ENCODE peak calls at places on chromosomes 3 and 15, in nine cellular contexts. N is GM10248, C is left lung, I is HFF-Myc, S is fibroblast of pulmonary artery, V is progenitor cell of endocrine pancreas, R is left ventricle myocardium inferior, G is Calu3, D is MM.1S. B is an unnamed sample.

GRCh38 chr3:72629191-72629611 is 219.0 kb downstream of the SHQ1 start:
- DNase-seq in N (peak), C (no peak), I (no peak), S (peak), V (no peak), R (no peak), G (no peak), D (no peak), B (no peak)

GRCh38 chr3:71532639-71533395 is 50.7 kb downstream of the FOXP1 start:
- DNase-seq in N (no peak), C (no peak), I (no peak), S (peak), V (no peak), R (peak), G (no peak), D (no peak), B (no peak)

GRCh38 chr3:9088431-9089353 is 125.4 kb upstream of the RAD18 start:
- DNase-seq in N (no peak), C (no peak), I (no peak), S (peak), V (no peak), R (no peak), G (peak), D (no peak), B (no peak)

GRCh38 chr3:104102386-104102785 is 1264.3 kb upstream of the ALCAM start:
- DNase-seq in N (peak), C (no peak), I (peak), S (peak), V (no peak), R (no peak), G (peak), D (peak), B (peak)

GRCh38 chr3:127630811-127631714 is 2.1 kb downstream of the PODXL2 start:
- DNase-seq in N (no peak), C (peak), I (no peak), S (no peak), V (no peak), R (no peak), G (no peak), D (no peak), B (no peak)

GRCh38 chr15:61530769-61531168 is 301.7 kb upstream of the RORA start:
- DNase-seq in N (no peak), C (no peak), I (no peak), S (no peak), V (no peak), R (no peak), G (no peak), D (no peak), B (no peak)

GRCh38 chr3:196202516-196202970 is 8.7 kb downstream of the ZDHHC19 start:
- DNase-seq in N (peak), C (peak), I (no peak), S (peak), V (no peak), R (peak), G (no peak), D (peak), B (no peak)

GRCh38 chr15:74289671-74290070 is 53.5 kb downstream of the CCDC33 start:
- DNase-seq in N (no peak), C (no peak), I (no peak), S (no peak), V (no peak), R (no peak), G (no peak), D (no peak), B (no peak)

GRCh38 chr3:196695849-196696226 is 16.2 kb downstream of the CEP19 start:
- DNase-seq in N (no peak), C (no peak), I (no peak), S (no peak), V (no peak), R (no peak), G (no peak), D (no peak), B (no peak)

GRCh38 chr3:181561130-181561529 is 150.6 kb upstream of the SOX2 start:
- DNase-seq in N (no peak), C (no peak), I (no peak), S (no peak), V (no peak), R (no peak), G (no peak), D (no peak), B (no peak)

GRCh38 chr3:17852217-17852616 is 109.8 kb upstream of the TBC1D5 start:
- DNase-seq in N (no peak), C (no peak), I (no peak), S (no peak), V (no peak), R (no peak), G (no peak), D (peak), B (no peak)

GRCh38 chr3:186381424-186382216 is 19.6 kb upstream of the DGKG start:
- DNase-seq in N (no peak), C (no peak), I (no peak), S (no peak), V (no peak), R (no peak), G (peak), D (peak), B (no peak)

GRCh38 chr3:11698326-11699082 is 54.8 kb upstream of the VGLL4 start:
- DNase-seq in N (no peak), C (no peak), I (no peak), S (peak), V (no peak), R (no peak), G (no peak), D (no peak), B (no peak)

GRCh38 chr3:170437696-170438407 is 19.2 kb downstream of the CLDN11 start:
- DNase-seq in N (no peak), C (no peak), I (no peak), S (no peak), V (no peak), R (no peak), G (peak), D (no peak), B (no peak)

GRCh38 chr3:180142041-180142440 is 105.3 kb upstream of the PEX5L start:
- DNase-seq in N (no peak), C (no peak), I (no peak), S (no peak), V (no peak), R (no peak), G (no peak), D (no peak), B (no peak)

GRCh38 chr15:100186366-100186765 is 155.4 kb downstream of the ADAMTS17 start:
- DNase-seq in N (no peak), C (no peak), I (no peak), S (no peak), V (no peak), R (no peak), G (no peak), D (no peak), B (no peak)

GRCh38 chr3:118987466-118987865 is 47.2 kb downstream of the IGSF11 start:
- DNase-seq in N (no peak), C (no peak), I (no peak), S (peak), V (no peak), R (peak), G (peak), D (no peak), B (no peak)

GRCh38 chr3:56985460-56986327 is 74.8 kb upstream of the SPATA12 start:
- DNase-seq in N (no peak), C (no peak), I (peak), S (no peak), V (no peak), R (no peak), G (no peak), D (no peak), B (no peak)
- TF ChIP-seq CTCF in N (no peak), C (no peak), I (peak), S (peak), V (no peak), R (no peak), G (no peak), D (no peak), B (no peak)

DNA sequence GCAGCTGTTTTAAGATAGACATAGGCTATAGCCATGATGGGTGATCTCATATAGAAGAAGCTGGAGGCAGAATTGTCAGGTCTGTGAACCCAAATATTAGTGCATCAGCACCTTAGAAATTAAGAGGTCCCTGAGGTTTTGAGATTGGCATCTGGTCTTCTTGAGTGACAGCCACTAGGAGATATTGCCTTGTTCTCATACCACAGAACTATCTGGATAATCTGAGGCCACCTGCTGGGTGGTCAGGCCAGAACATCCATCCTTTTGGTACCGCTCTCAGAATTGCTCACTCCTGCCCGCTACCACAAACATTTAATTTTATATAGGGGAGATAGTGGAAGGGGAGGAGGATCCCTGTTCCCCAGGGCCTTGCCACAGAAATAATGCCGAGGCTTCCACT is 210.6 kb upstream of the ZPLD1 start:
- DNase-seq in N (peak), C (no peak), I (no peak), S (peak), V (no peak), R (no peak), G (peak), D (peak), B (no peak)
- TF ChIP-seq CTCF in N (peak), C (peak), I (peak), S (peak), V (no peak), R (peak), G (peak), D (peak), B (no peak)

GRCh38 chr3:48303021-48303420 is 30.4 kb downstream of the SPINK8 start:
- DNase-seq in N (no peak), C (no peak), I (no peak), S (no peak), V (no peak), R (no peak), G (no peak), D (no peak), B (no peak)

GRCh38 chr3:48299746-48300361 is 33.6 kb downstream of the SPINK8 start:
- DNase-seq in N (no peak), C (no peak), I (no peak), S (no peak), V (no peak), R (no peak), G (no peak), D (no peak), B (no peak)

GRCh38 chr3:48297111-48297810 is 36.2 kb downstream of the SPINK8 start:
- DNase-seq in N (no peak), C (no peak), I (no peak), S (no peak), V (no peak), R (no peak), G (no peak), D (no peak), B (no peak)

GRCh38 chr3:48301814-48302194 is 31.7 kb downstream of the SPINK8 start:
- DNase-seq in N (no peak), C (no peak), I (peak), S (peak), V (no peak), R (no peak), G (peak), D (peak), B (no peak)

GRCh38 chr3:48301020-48301813 is 32.2 kb downstream of the SPINK8 start:
- DNase-seq in N (peak), C (peak), I (peak), S (peak), V (peak), R (peak), G (peak), D (peak), B (peak)
- TF ChIP-seq CTCF in N (no peak), C (no peak), I (no peak), S (no peak), V (no peak), R (peak), G (no peak), D (no peak), B (no peak)

GRCh38 chr15:73284073-73284472 is 84.7 kb downstream of the HCN4 start:
- DNase-seq in N (no peak), C (no peak), I (no peak), S (peak), V (no peak), R (no peak), G (no peak), D (no peak), B (no peak)
- TF ChIP-seq CTCF in N (peak), C (no peak), I (no peak), S (peak), V (no peak), R (no peak), G (no peak), D (peak), B (no peak)

GRCh38 chr15:26868029-26868685 is 1.3 kb downstream of the GABRA5 start:
- DNase-seq in N (no peak), C (no peak), I (no peak), S (no peak), V (no peak), R (no peak), G (no peak), D (no peak), B (no peak)

GRCh38 chr15:26864664-26865191 is 2.1 kb upstream of the GABRA5 start:
- DNase-seq in N (no peak), C (no peak), I (peak), S (peak), V (no peak), R (no peak), G (no peak), D (no peak), B (peak)

GRCh38 chr15:26867199-26868007 is 541 bp downstream of the GABRA5 start:
- DNase-seq in N (no peak), C (peak), I (no peak), S (no peak), V (peak), R (no peak), G (no peak), D (no peak), B (peak)

GRCh38 chr15:26869628-26870027 is 2.8 kb downstream of the GABRA5 start:
- DNase-seq in N (no peak), C (no peak), I (no peak), S (no peak), V (no peak), R (no peak), G (no peak), D (no peak), B (no peak)

DNA sequence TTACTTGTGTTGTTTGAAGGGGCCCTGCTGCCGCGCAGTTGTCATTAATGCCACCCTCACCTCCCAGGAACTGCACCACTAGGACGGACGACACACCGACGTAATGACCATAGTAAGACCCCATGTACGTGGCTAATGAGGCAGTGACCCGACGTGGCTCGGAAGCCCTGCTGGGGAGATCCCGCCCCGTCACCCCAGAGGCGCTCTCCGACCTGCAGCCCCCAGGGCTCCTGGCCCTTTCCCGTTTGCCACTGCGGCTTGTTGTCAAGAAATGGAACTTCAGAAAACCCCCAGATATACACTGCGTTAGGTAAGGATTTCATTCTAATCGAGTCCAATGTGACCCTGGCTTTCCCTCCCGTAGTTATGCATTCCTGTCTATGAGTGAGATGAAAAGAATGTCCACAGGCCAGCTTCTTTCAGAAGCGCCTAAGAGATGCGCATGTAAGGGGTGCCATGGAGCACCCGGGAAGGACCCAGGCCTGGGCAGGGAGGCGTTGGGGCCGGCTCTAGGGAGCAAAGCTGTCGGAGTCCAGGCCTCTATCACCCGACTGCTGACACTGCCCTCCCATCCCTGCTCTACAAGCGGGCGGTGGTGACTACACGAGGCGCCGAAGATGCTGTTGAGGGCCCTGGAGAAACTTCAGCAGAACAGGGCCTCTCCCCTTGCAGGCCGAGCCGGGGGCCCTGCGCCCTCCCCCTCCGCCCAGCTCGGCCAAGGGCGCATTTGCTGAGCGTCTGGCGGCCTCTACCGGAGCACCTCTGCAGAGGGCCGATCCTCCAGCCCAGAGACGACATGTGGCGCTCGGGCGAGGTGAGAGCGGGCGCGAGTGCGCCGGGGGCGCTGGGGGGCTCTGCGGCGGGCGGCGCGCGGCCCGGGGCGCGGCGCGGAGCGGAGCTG is at the start of gene GABRA5:
- DNase-seq in N (no peak), C (no peak), I (no peak), S (peak), V (peak), R (no peak), G (no peak), D (no peak), B (peak)
- TF ChIP-seq CTCF in N (no peak), C (no peak), I (peak), S (no peak), V (peak), R (peak), G (no peak), D (no peak), B (no peak)

B was measured in nephron progenitor cell.